ENCODE peak calls at places on chromosome 7, in seven cellular contexts. V, E, S, T, O, R and G are unnamed samples.

GRCh38 chr7:95577137-95577536 is 19.2 kb downstream of the PDK4 start:
- DNase-seq in O (no peak), R (no peak), E (no peak), V (no peak), T (no peak), S (peak; percentile 45), G (peak; percentile 4)

GRCh38 chr7:116797611-116798010 is 64.8 kb upstream of the CAPZA2 start:
- DNase-seq in T (no peak), O (no peak), S (no peak), R (no peak), E (no peak), V (no peak), G (no peak)

GRCh38 chr7:46385662-46386309 is 464.7 kb upstream of the IGFBP3 start:
- DNase-seq in T (no peak), R (no peak), V (no peak), S (no peak), O (no peak), E (no peak), G (no peak)

GRCh38 chr7:6032167-6032566 is 991 bp downstream of the ANKRD61 start:
- DNase-seq in O (no peak), T (no peak), R (no peak), E (no peak), S (no peak), V (no peak), G (no peak)

GRCh38 chr7:22250390-22250789 is 106.6 kb downstream of the RAPGEF5 start:
- DNase-seq in R (no peak), S (no peak), V (no peak), O (no peak), T (no peak), E (no peak), G (no peak)

GRCh38 chr7:22694597-22695207 is 32.3 kb upstream of the IL6 start:
- DNase-seq in O (no peak), S (no peak), T (no peak), E (no peak), R (no peak), V (no peak), G (no peak)

GRCh38 chr7:105046414-105046813 is 32.4 kb downstream of the KMT2E start:
- DNase-seq in O (no peak), E (no peak), V (no peak), T (no peak), S (no peak), R (no peak), G (no peak)

GRCh38 chr7:91420606-91421390 is 156.6 kb downstream of the FZD1 start:
- DNase-seq in R (no peak), V (no peak), E (no peak), O (no peak), T (no peak), S (no peak), G (no peak)

GRCh38 chr7:129368389-129368986 is 65.7 kb upstream of the STRIP2 start:
- DNase-seq in R (peak; percentile 55), V (no peak), O (no peak), S (no peak), T (no peak), E (no peak), G (no peak)

GRCh38 chr7:54992876-54993490 is 25.8 kb upstream of the EGFR start:
- DNase-seq in O (no peak), S (no peak), V (no peak), T (no peak), R (no peak), E (no peak), G (no peak)

GRCh38 chr7:39678935-39679690 is 55.7 kb downstream of the RALA start:
- DNase-seq in T (no peak), S (no peak), O (no peak), V (no peak), R (no peak), E (no peak), G (no peak)

GRCh38 chr7:142557971-142558582 is 191.2 kb upstream of the PRSS1 start:
- DNase-seq in V (peak; percentile 85), R (no peak), E (peak; percentile 22), S (peak; percentile 82), O (peak; percentile 51), T (peak; percentile 51), G (no peak)

GRCh38 chr7:37999673-38000072 is 79.2 kb downstream of the EPDR1 start:
- DNase-seq in R (no peak), O (no peak), T (no peak), S (no peak), V (no peak), E (no peak), G (no peak)
- TF ChIP-seq JUND in R (no peak), O (no peak), T (no peak), S (no peak), V (no peak), E (no peak), G (no peak)

GRCh38 chr7:66110861-66111260 is 3.8 kb upstream of the CRCP start:
- DNase-seq in T (no peak), S (no peak), V (no peak), O (peak; percentile 94), R (no peak), E (peak; percentile 48), G (no peak)
- TF ChIP-seq JUND in T (peak; percentile 88), S (no peak), V (no peak), O (peak; percentile 89), R (no peak), E (no peak), G (no peak)

DNA sequence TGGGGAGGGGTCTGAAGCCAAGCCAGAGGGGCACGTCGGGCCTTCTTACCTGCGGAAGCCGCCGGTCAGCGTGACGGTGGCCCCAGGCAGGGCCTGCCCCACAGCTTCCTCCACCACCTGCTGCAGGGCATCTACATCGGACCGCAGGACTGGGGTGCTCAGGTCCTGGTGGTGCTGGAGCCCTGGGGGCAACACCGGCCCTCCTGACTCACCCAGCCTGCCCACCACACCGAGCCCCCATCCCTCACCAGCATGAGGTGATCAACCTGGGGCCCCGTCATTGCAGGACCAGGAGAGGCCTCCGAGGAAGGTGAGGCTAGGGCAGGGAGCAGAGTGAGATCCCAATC is 8.0 kb downstream of the POLM start:
- DNase-seq in O (no peak), T (no peak), V (no peak), S (no peak), E (no peak), R (no peak), G (no peak)
- TF ChIP-seq JUND in O (no peak), T (no peak), V (no peak), S (no peak), E (no peak), R (no peak), G (no peak)

GRCh38 chr7:141012696-141013344 is 1.9 kb downstream of the MRPS33 start:
- DNase-seq in S (no peak), E (no peak), O (no peak), V (peak; percentile 55), R (no peak), T (no peak), G (no peak)
- TF ChIP-seq JUND in S (no peak), E (no peak), O (no peak), V (no peak), R (no peak), T (no peak), G (no peak)

GRCh38 chr7:28647076-28647421 is 234.7 kb downstream of the CREB5 start:
- DNase-seq in S (no peak), E (no peak), O (no peak), T (no peak), V (no peak), R (no peak), G (no peak)
- TF ChIP-seq JUND in S (no peak), E (no peak), O (no peak), T (no peak), V (no peak), R (no peak), G (no peak)

GRCh38 chr7:81175291-81175942 is 256.6 kb upstream of the SEMA3C start:
- DNase-seq in R (no peak), O (no peak), S (no peak), V (no peak), E (no peak), T (no peak), G (no peak)
- TF ChIP-seq JUND in R (no peak), O (no peak), S (no peak), V (no peak), E (no peak), T (no peak), G (no peak)

DNA sequence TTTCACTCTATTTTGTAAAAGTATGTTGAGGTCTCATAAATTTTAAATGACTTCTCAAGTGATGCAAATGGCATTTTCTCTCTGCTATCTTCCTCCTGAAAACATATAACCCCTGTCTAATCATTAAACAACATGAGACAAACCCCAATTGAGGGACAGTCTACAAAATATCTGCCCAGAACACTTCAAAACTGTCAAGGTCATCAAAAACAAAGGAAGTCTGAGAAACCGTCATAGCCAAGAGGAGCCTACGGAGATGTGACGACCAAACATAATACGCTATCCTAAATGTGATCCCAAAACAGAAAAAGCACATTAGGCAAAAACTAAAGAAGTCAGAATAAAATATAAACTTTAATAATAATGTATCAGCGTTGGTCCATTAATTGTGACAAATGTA is 282.3 kb upstream of the SEMA3C start:
- DNase-seq in S (no peak), T (no peak), R (no peak), O (no peak), E (no peak), V (no peak), G (no peak)
- TF ChIP-seq JUND in S (no peak), T (no peak), R (no peak), O (no peak), E (no peak), V (no peak), G (no peak)